ENCODE peak calls at places on chromosome 14, in six cellular contexts. W is activated naive CD4-positive, alpha-beta T cell treated with anti-CD3 and anti-CD28 coated beads, Interleukin-2, amount 50 U/mL, for 72 hours; A is HCT116; B is A549; I is PC-3; N is gastrocnemius medialis. S is an unnamed sample.

GRCh38 chr14:59224341-59224740 is 35.9 kb downstream of the DAAM1 start:
- ATAC-seq in I (no peak), B (no peak), A (no peak), W (no peak), N (no peak), S (no peak)

GRCh38 chr14:43795600-43796228 is 711.4 kb downstream of the FSCB start:
- ATAC-seq in I (peak; percentile 73), N (no peak), A (no peak), B (no peak), W (no peak), S (no peak)

GRCh38 chr14:103404032-103404918 is 19.1 kb downstream of the MARK3 start:
- ATAC-seq in W (no peak), I (no peak), A (no peak), B (no peak), N (peak; percentile 72), S (no peak)

GRCh38 chr14:55477680-55478079 is 37.3 kb upstream of the TBPL2 start:
- ATAC-seq in B (no peak), W (no peak), I (no peak), N (no peak), A (no peak), S (no peak)

GRCh38 chr14:76701981-76702380 is 59.3 kb upstream of the VASH1 start:
- ATAC-seq in W (no peak), A (no peak), I (no peak), N (peak; percentile 74), B (no peak), S (no peak)

GRCh38 chr14:89641495-89642162 is 224.6 kb upstream of the FOXN3 start:
- ATAC-seq in B (no peak), A (no peak), W (peak; percentile 97), I (no peak), N (no peak), S (peak; percentile 94)

GRCh38 chr14:103108749-103109207 is 14.3 kb downstream of the EXOC3L4 start:
- ATAC-seq in I (no peak), N (peak; percentile 15), W (peak; percentile 65), A (no peak), B (peak; percentile 11), S (peak; percentile 30)

GRCh38 chr14:88191605-88192004 is 131.5 kb downstream of the KCNK10 start:
- ATAC-seq in W (no peak), N (no peak), A (no peak), I (no peak), B (no peak), S (no peak)

GRCh38 chr14:89973234-89973823 is 17.6 kb downstream of the TDP1 start:
- ATAC-seq in N (peak; percentile 97), A (peak; percentile 97), I (peak; percentile 93), B (peak; percentile 98), W (peak; percentile 87), S (peak; percentile 73)

GRCh38 chr14:64520699-64521098 is 16.1 kb downstream of the ZBTB1 start:
- ATAC-seq in I (peak; percentile 95), N (no peak), A (no peak), W (no peak), B (peak; percentile 59), S (no peak)

GRCh38 chr14:35215110-35215872 is 76.9 kb upstream of the PSMA6 start:
- ATAC-seq in I (peak; percentile 34), W (no peak), B (peak; percentile 66), N (peak; percentile 61), A (peak; percentile 73), S (peak; percentile 35)

GRCh38 chr14:52086755-52087154 is 17.9 kb upstream of the NID2 start:
- ATAC-seq in A (no peak), N (no peak), W (no peak), B (no peak), I (no peak), S (no peak)

GRCh38 chr14:36988568-36988967 is 183.8 kb downstream of the SLC25A21 start:
- ATAC-seq in W (no peak), A (no peak), B (no peak), I (peak; percentile 20), N (no peak), S (no peak)

GRCh38 chr14:103315368-103315911 is 18.6 kb upstream of the EIF5 start:
- ATAC-seq in B (no peak), W (no peak), N (peak; percentile 95), I (no peak), A (no peak), S (no peak)

GRCh38 chr14:29576997-29577396 is 350.6 kb downstream of the PRKD1 start:
- ATAC-seq in W (no peak), B (no peak), I (no peak), A (no peak), N (no peak), S (no peak)

GRCh38 chr14:105375635-105376057 is 22.7 kb upstream of the TEX22 start:
- ATAC-seq in W (peak; percentile 94), B (no peak), A (no peak), I (no peak), N (no peak), S (peak; percentile 92)

GRCh38 chr14:37171678-37172023 is 755 bp downstream of the SLC25A21 start:
- ATAC-seq in W (no peak), B (peak; percentile 62), N (peak; percentile 21), A (peak; percentile 34), I (peak; percentile 28), S (no peak)

GRCh38 chr14:101361044-101361443 is 200.3 kb upstream of the DIO3 start:
- ATAC-seq in B (no peak), A (no peak), I (no peak), W (no peak), N (no peak), S (no peak)

GRCh38 chr14:92897922-92898599 is 24.9 kb upstream of the CHGA start:
- ATAC-seq in A (no peak), B (no peak), N (no peak), W (peak; percentile 95), I (no peak), S (peak; percentile 96)

GRCh38 chr14:81247271-81247766 is 26.6 kb upstream of the GTF2A1 start:
- ATAC-seq in W (no peak), B (no peak), A (no peak), N (peak; percentile 25), I (peak; percentile 67), S (no peak)

GRCh38 chr14:33938131-33938949 is 12.5 kb downstream of the EGLN3 start:
- ATAC-seq in A (peak; percentile 97), I (peak; percentile 84), N (peak; percentile 92), B (peak; percentile 96), W (no peak), S (no peak)

GRCh38 chr14:89160437-89160836 is 256.6 kb downstream of the FOXN3 start:
- ATAC-seq in I (no peak), N (no peak), A (no peak), B (no peak), W (no peak), S (no peak)

GRCh38 chr14:76421662-76422061 is 45.7 kb downstream of the ESRRB start:
- ATAC-seq in W (no peak), N (no peak), B (no peak), A (no peak), I (no peak), S (no peak)

GRCh38 chr14:61111145-61112130 is 130.4 kb downstream of the SLC38A6 start:
- ATAC-seq in I (no peak), N (no peak), B (no peak), A (no peak), W (no peak), S (no peak)

GRCh38 chr14:54301349-54301748 is 95.5 kb upstream of the CDKN3 start:
- ATAC-seq in N (no peak), A (no peak), W (no peak), B (no peak), I (no peak), S (no peak)

GRCh38 chr14:75064205-75064567 is 362 bp upstream of the ACYP1 start:
- ATAC-seq in B (peak; percentile 28), I (peak; percentile 2), N (peak; percentile 65), W (no peak), A (peak; percentile 15), S (peak; percentile 13)

GRCh38 chr14:93010543-93011541 is 87.9 kb downstream of the CHGA start:
- ATAC-seq in A (no peak), N (no peak), W (no peak), I (no peak), B (no peak), S (no peak)

GRCh38 chr14:24367506-24368214 is at the start of gene NFATC4:
- ATAC-seq in W (no peak), N (peak; percentile 52), B (no peak), A (peak; percentile 45), I (peak; percentile 29), S (no peak)

GRCh38 chr14:71554323-71554722 is 377.9 kb upstream of the RGS6 start:
- ATAC-seq in W (no peak), B (no peak), A (no peak), I (no peak), N (no peak), S (peak; percentile 30)

S was measured in activated T-helper 17 cell treated with anti-CD3 and anti-CD28 coated beads, Interleukin-2, amount 50 U/mL, for 72 hours.